ENCODE peak calls at places on chromosome 15, in nine cellular contexts. J is esophagus squamous epithelium; U is NCI-H1092; A is H54; K is GM12865; S is SW 1271; P is GM23248; G is hepatocyte; E is stimulated activated naive B cell treated with anti-CD40 and anti-IgM and Interleukin-4, amounts not matched to agents 10 μg/mL and 1 μg/mL and 100 μg/mL, for 72 hours. C is an unnamed sample.

GRCh38 chr15:71079208-71080044 is 35.8 kb upstream of the THSD4 start:
- DNase-seq in A (no peak), S (no peak), G (peak), J (no peak), P (peak), K (peak), E (no peak), U (no peak), C (no peak)

GRCh38 chr15:70358011-70358819 is 260.5 kb upstream of the TLE3 start:
- DNase-seq in S (no peak), K (no peak), J (no peak), P (no peak), U (no peak), A (no peak), E (no peak), G (no peak), C (no peak)

GRCh38 chr15:39128746-39129145 is 452.1 kb upstream of the THBS1 start:
- DNase-seq in A (no peak), S (no peak), U (no peak), K (no peak), P (peak), G (no peak), J (no peak), E (no peak), C (no peak)

GRCh38 chr15:80828796-80829195 is 49.6 kb downstream of the CEMIP start:
- DNase-seq in K (no peak), A (no peak), U (no peak), S (no peak), E (no peak), J (no peak), P (no peak), G (no peak), C (no peak)

GRCh38 chr15:39248204-39248603 is 332.7 kb upstream of the THBS1 start:
- DNase-seq in U (no peak), A (no peak), J (no peak), P (peak), K (no peak), S (no peak), E (no peak), G (no peak), C (no peak)

GRCh38 chr15:99249270-99249817 is at the start of gene TTC23:
- DNase-seq in E (no peak), J (no peak), G (peak), P (peak), S (no peak), A (peak), U (no peak), K (no peak), C (no peak)

GRCh38 chr15:89385596-89386242 is 51.1 kb upstream of the POLG start:
- DNase-seq in J (no peak), G (no peak), S (no peak), A (peak), U (no peak), E (no peak), P (no peak), K (no peak), C (no peak)

GRCh38 chr15:72375846-72376581 is at the start of gene HEXA:
- DNase-seq in S (peak), K (peak), G (peak), J (peak), A (peak), P (peak), E (peak), U (peak), C (peak)

GRCh38 chr15:77656294-77656693 is 23.6 kb upstream of the LINGO1 start:
- DNase-seq in P (no peak), G (no peak), E (no peak), K (no peak), S (no peak), U (no peak), J (no peak), A (no peak), C (no peak)

GRCh38 chr15:67456677-67457529 is 64.0 kb upstream of the C15orf61 start:
- DNase-seq in S (no peak), K (peak), E (peak), J (peak), A (peak), P (peak), U (peak), G (peak), C (no peak)

GRCh38 chr15:47674576-47675232 is 42.6 kb upstream of the SEMA6D start:
- DNase-seq in A (no peak), G (no peak), J (no peak), K (no peak), E (no peak), P (no peak), U (peak), S (no peak), C (no peak)

GRCh38 chr15:63918317-63918672 is 84.5 kb upstream of the HERC1 start:
- DNase-seq in P (no peak), J (no peak), A (no peak), G (no peak), K (no peak), U (peak), S (no peak), E (no peak), C (no peak)

GRCh38 chr15:68210821-68211655 is 5.9 kb upstream of the CALML4 start:
- DNase-seq in A (peak), K (peak), S (peak), P (peak), E (peak), U (no peak), G (peak), J (no peak), C (no peak)

GRCh38 chr15:82873000-82873680 is 63.7 kb downstream of the WHAMM start:
- DNase-seq in G (no peak), J (no peak), K (no peak), S (no peak), P (no peak), A (no peak), U (no peak), E (no peak), C (no peak)

GRCh38 chr15:85757073-85757938 is 37.4 kb downstream of the KLHL25 start:
- DNase-seq in E (no peak), A (no peak), K (no peak), S (no peak), P (no peak), G (no peak), J (no peak), U (no peak), C (no peak)

GRCh38 chr15:67386947-67387346 is 132.4 kb downstream of the IQCH start:
- DNase-seq in G (no peak), P (peak), K (no peak), U (no peak), J (no peak), E (no peak), S (no peak), A (no peak), C (no peak)

GRCh38 chr15:81312790-81313543 is 11.0 kb downstream of the STARD5 start:
- DNase-seq in J (no peak), A (peak), K (no peak), E (no peak), S (peak), U (no peak), G (peak), P (peak), C (no peak)

GRCh38 chr15:84955089-84955848 is 26.4 kb upstream of the PDE8A start:
- DNase-seq in K (peak), U (peak), J (no peak), A (peak), G (peak), P (peak), S (no peak), E (peak), C (no peak)

GRCh38 chr15:68802373-68802772 is 18.3 kb downstream of the ANP32A start:
- DNase-seq in E (no peak), A (no peak), S (no peak), J (no peak), G (no peak), P (no peak), U (no peak), K (no peak), C (no peak)

GRCh38 chr15:59976480-59976879 is 27.6 kb upstream of the FOXB1 start:
- DNase-seq in S (no peak), U (no peak), K (peak), A (no peak), J (no peak), G (no peak), E (no peak), P (no peak), C (no peak)

GRCh38 chr15:66835558-66835878 is 133.5 kb downstream of the SMAD6 start:
- DNase-seq in S (no peak), G (no peak), E (peak), K (peak), P (peak), J (no peak), U (no peak), A (no peak), C (no peak)

GRCh38 chr15:32067115-32067514 is 36.8 kb downstream of the CHRNA7 start:
- DNase-seq in E (no peak), G (no peak), K (no peak), J (no peak), U (no peak), S (no peak), A (no peak), P (no peak), C (no peak)

GRCh38 chr15:100202309-100202943 is 139.3 kb downstream of the ADAMTS17 start:
- DNase-seq in G (peak), K (no peak), A (no peak), J (no peak), S (no peak), E (no peak), U (no peak), P (no peak), C (no peak)

GRCh38 chr15:92683511-92683834 is 27.9 kb upstream of the FAM174B start:
- DNase-seq in K (peak), P (peak), G (peak), E (no peak), J (no peak), U (peak), S (no peak), A (no peak), C (no peak)